ENCODE peak calls at places on chromosomes 12 and 14, in ten cellular contexts. O is HCT116; M is frontal cortex; U is naive thymus-derived CD4-positive, alpha-beta T cell; Q is EL; A is heart right ventricle; X is GM13976; R is uterus; H is hypothalamus; S is iPS DF 19.7. D is an unnamed sample.

GRCh38 chr12:23534196-23534595 is 415.3 kb downstream of the SOX5 start:
- DNase-seq in R (no peak), M (no peak), O (no peak), X (no peak), S (no peak), Q (no peak), U (no peak), H (no peak), A (no peak), D (no peak)

GRCh38 chr14:51818748-51819386 is 41.5 kb upstream of the GNG2 start:
- DNase-seq in U (no peak), X (no peak), Q (no peak), O (no peak), R (no peak), S (no peak), H (no peak), A (no peak), M (no peak), D (no peak)

GRCh38 chr12:24230061-24230460 is 280.6 kb upstream of the SOX5 start:
- DNase-seq in A (no peak), S (peak), O (no peak), U (no peak), Q (no peak), R (no peak), X (no peak), H (no peak), M (no peak), D (no peak)

GRCh38 chr12:113471619-113472171 is at the start of gene LHX5:
- DNase-seq in S (no peak), X (peak), Q (no peak), M (no peak), U (no peak), R (no peak), O (no peak), A (no peak), H (peak), D (no peak)

GRCh38 chr12:112841891-112842290 is 50.3 kb downstream of the RPH3A start:
- DNase-seq in H (no peak), M (no peak), R (no peak), Q (peak), X (no peak), U (no peak), A (no peak), S (no peak), O (no peak), D (peak)

GRCh38 chr12:99027491-99027890 is 382.4 kb downstream of the APAF1 start:
- DNase-seq in S (no peak), H (no peak), M (no peak), O (no peak), U (no peak), R (no peak), A (no peak), X (no peak), Q (no peak), D (no peak)

GRCh38 chr14:78164226-78164853 is 5.8 kb upstream of the NRXN3 start:
- DNase-seq in R (no peak), A (peak), Q (peak), M (no peak), U (no peak), X (peak), S (peak), O (peak), H (peak), D (no peak)

GRCh38 chr12:62744551-62744950 is 190.4 kb downstream of the PPM1H start:
- DNase-seq in A (no peak), O (no peak), R (no peak), M (no peak), S (no peak), Q (peak), U (no peak), X (no peak), H (no peak), D (peak)

GRCh38 chr12:11718768-11719253 is 69.3 kb downstream of the ETV6 start:
- DNase-seq in O (no peak), S (no peak), R (no peak), U (no peak), A (no peak), M (no peak), H (no peak), X (no peak), Q (peak), D (peak)

GRCh38 chr12:3365416-3366385 is 125.3 kb upstream of the PRMT8 start:
- DNase-seq in M (peak), O (no peak), A (no peak), R (no peak), Q (no peak), X (no peak), U (no peak), H (no peak), S (no peak), D (no peak)

D was measured in astrocyte.